ENCODE peak calls at places on chromosomes 7 and 10, in seven cellular contexts. S, I, P, V, O, L and N are unnamed samples.

GRCh38 chr7:4837814-4838625 is 23.8 kb downstream of the PAPOLB start:
- DNase-seq in O (no peak), L (no peak), S (peak; percentile 77), I (peak; percentile 2), V (no peak), P (no peak), N (no peak)

GRCh38 chr10:7409045-7409731 is 1.6 kb downstream of the SFMBT2 start:
- DNase-seq in S (peak; percentile 74), V (peak; percentile 33), L (no peak), O (peak; percentile 31), I (peak; percentile 19), P (peak; percentile 84), N (no peak)

GRCh38 chr10:63520463-63521388 is 475 bp upstream of the REEP3 start:
- DNase-seq in L (no peak), P (peak; percentile 67), V (peak; percentile 70), O (peak; percentile 88), S (peak; percentile 91), I (peak; percentile 62), N (peak; percentile 72)

GRCh38 chr10:69896601-69897000 is 94.9 kb downstream of the COL13A1 start:
- DNase-seq in O (no peak), P (no peak), L (no peak), I (no peak), S (no peak), V (no peak), N (no peak)

GRCh38 chr10:122154733-122155366 is 116.2 kb upstream of the BTBD16 start:
- DNase-seq in P (peak; percentile 16), V (peak; percentile 75), O (peak; percentile 30), S (no peak), L (no peak), I (no peak), N (no peak)

GRCh38 chr7:104123786-104124185 is 84.0 kb downstream of the ORC5 start:
- DNase-seq in V (no peak), I (no peak), P (no peak), S (no peak), O (no peak), L (no peak), N (peak; percentile 48)

GRCh38 chr7:126637538-126637937 is 615.2 kb downstream of the GRM8 start:
- DNase-seq in I (no peak), S (peak; percentile 36), P (no peak), L (no peak), V (no peak), O (no peak), N (no peak)

GRCh38 chr10:50367732-50368131 is 116.4 kb upstream of the ASAH2 start:
- DNase-seq in S (peak; percentile 33), P (peak; percentile 44), L (no peak), I (no peak), O (peak; percentile 36), V (peak; percentile 33), N (no peak)

GRCh38 chr10:74145133-74145532 is 5.5 kb downstream of the AP3M1 start:
- DNase-seq in I (no peak), O (peak; percentile 41), L (no peak), V (no peak), P (no peak), S (no peak), N (no peak)

GRCh38 chr10:73494877-73495225 is 973 bp downstream of the PPP3CB start:
- DNase-seq in V (no peak), I (no peak), O (no peak), L (no peak), S (no peak), P (no peak), N (no peak)

GRCh38 chr10:79898597-79899325 is 50.1 kb downstream of the SFTPD start:
- DNase-seq in O (no peak), V (no peak), P (no peak), L (no peak), I (no peak), S (no peak), N (no peak)

GRCh38 chr7:5450549-5451327 is 27.1 kb upstream of the TNRC18 start:
- DNase-seq in I (peak; percentile 56), L (no peak), V (peak; percentile 82), P (peak; percentile 36), S (peak; percentile 94), O (peak; percentile 82), N (no peak)

GRCh38 chr10:107341281-107341680 is 176.8 kb upstream of the SORCS1 start:
- DNase-seq in O (no peak), S (no peak), V (no peak), P (no peak), I (no peak), L (no peak), N (no peak)

GRCh38 chr10:24382979-24383663 is 174.2 kb downstream of the KIAA1217 start:
- DNase-seq in I (peak; percentile 33), L (no peak), V (peak; percentile 34), P (no peak), S (no peak), O (peak; percentile 65), N (peak; percentile 91)

GRCh38 chr10:86440874-86441838 is 74.6 kb upstream of the GRID1 start:
- DNase-seq in I (no peak), L (no peak), O (peak; percentile 52), S (no peak), V (no peak), P (no peak), N (peak; percentile 81)

GRCh38 chr10:114905450-114905849 is 32.5 kb upstream of the TRUB1 start:
- DNase-seq in S (no peak), P (no peak), O (no peak), I (no peak), L (no peak), V (no peak), N (peak; percentile 45)

GRCh38 chr7:112726076-112726475 is 64.1 kb downstream of the TMEM168 start:
- DNase-seq in S (no peak), P (no peak), I (peak; percentile 40), L (no peak), O (no peak), V (no peak), N (no peak)

GRCh38 chr10:110407301-110408170 is 90.2 kb upstream of the DUSP5 start:
- DNase-seq in I (no peak), P (no peak), L (no peak), V (no peak), S (no peak), O (no peak), N (no peak)

GRCh38 chr10:128008521-128009250 is 101.8 kb downstream of the PTPRE start:
- DNase-seq in S (no peak), P (no peak), L (no peak), V (no peak), O (no peak), I (no peak), N (no peak)

GRCh38 chr7:28195925-28196324 is 15.3 kb upstream of the JAZF1 start:
- DNase-seq in L (no peak), O (no peak), S (no peak), P (no peak), V (no peak), I (no peak), N (no peak)

GRCh38 chr10:97399843-97400545 is 1.1 kb downstream of the RRP12 start:
- DNase-seq in I (peak; percentile 65), L (no peak), O (peak; percentile 78), S (peak; percentile 72), P (peak; percentile 77), V (no peak), N (peak; percentile 39)

GRCh38 chr7:137968890-137969289 is 33.0 kb downstream of the CREB3L2 start:
- DNase-seq in O (no peak), I (no peak), V (no peak), P (no peak), S (no peak), L (no peak), N (no peak)

GRCh38 chr7:143882020-143882610 is 19.9 kb downstream of the TCAF1 start:
- DNase-seq in I (peak; percentile 17), V (peak; percentile 56), O (peak; percentile 86), S (peak; percentile 81), P (no peak), L (no peak), N (no peak)

GRCh38 chr10:52106895-52107294 is 207.2 kb upstream of the DKK1 start:
- DNase-seq in P (no peak), I (no peak), V (no peak), O (no peak), L (no peak), S (no peak), N (no peak)

GRCh38 chr10:12606461-12606860 is 257.1 kb downstream of the CAMK1D start:
- DNase-seq in P (no peak), L (no peak), I (no peak), V (no peak), O (no peak), S (no peak), N (no peak)

GRCh38 chr10:102225646-102226541 is at the start of gene ELOVL3:
- DNase-seq in I (peak; percentile 92), S (peak; percentile 98), P (peak; percentile 96), O (peak; percentile 92), L (no peak), V (peak; percentile 98), N (peak; percentile 79)
- TF ChIP-seq CTCF in I (no peak), S (no peak), P (no peak), O (no peak), L (no peak), V (no peak), N (no peak)

DNA sequence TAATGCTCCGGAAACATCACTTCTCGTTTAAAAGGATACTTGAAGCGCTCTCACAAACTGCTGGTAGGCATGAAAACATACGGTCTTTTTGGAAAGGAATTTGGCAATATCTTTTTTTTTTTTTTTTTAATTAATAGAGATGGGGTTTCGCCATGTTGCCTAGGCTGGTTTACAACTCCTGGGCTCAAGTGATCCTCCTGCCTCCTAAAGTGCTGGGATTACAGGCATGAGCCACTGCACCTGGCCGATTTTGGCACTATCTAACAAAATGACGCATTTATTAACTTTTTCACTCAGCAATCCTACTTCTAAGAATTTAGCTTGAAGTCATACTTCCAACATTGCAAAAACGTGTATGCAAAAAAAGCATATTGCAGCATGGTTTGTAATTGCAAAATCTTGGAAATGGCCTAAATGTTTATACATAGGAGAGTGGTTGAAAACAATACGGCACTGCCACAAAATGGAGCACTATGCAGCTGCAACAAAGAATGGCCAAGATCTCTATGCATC is 2.2 kb upstream of the XRCC2 start:
- DNase-seq in V (no peak), L (no peak), P (no peak), O (no peak), S (no peak), I (no peak), N (no peak)
- H3K27ac ChIP-seq in V (no peak overlapping the region), L (no peak overlapping the region), P (no peak overlapping the region), O (no peak overlapping the region), S (no peak overlapping the region), I (no peak overlapping the region), N (no peak overlapping the region)

GRCh38 chr10:26841733-26842317 is 18.9 kb downstream of the ABI1 start:
- DNase-seq in I (no peak), O (no peak), V (no peak), L (no peak), P (peak; percentile 24), S (no peak), N (no peak)
- H3K4me1 ChIP-seq in I (peaks cover 8% of the 10 kb centered on the region), O (no peaks in the 10 kb centered on the region), V (peaks cover 6% of the 10 kb centered on the region), L (peaks cover 22% of the 10 kb centered on the region), P (peaks cover 56% of the 10 kb centered on the region), S (no peaks in the 10 kb centered on the region), N (peaks cover 29% of the 10 kb centered on the region)

GRCh38 chr7:14690486-14690885 is 212.1 kb downstream of the DGKB start:
- DNase-seq in I (no peak), P (no peak), S (no peak), L (no peak), V (no peak), O (no peak), N (no peak)
- TF ChIP-seq CTCF in I (no peak), P (no peak), S (no peak), L (no peak), V (no peak), O (no peak), N (no peak)